ENCODE peak calls at places on chromosomes 6 and 20, in four cellular contexts. R is psoas muscle, O is HCT116, N is epithelial cell of esophagus. J is an unnamed sample.
A peak's percentile ranks its signal among the peaks of the same experiment; 100 is the strongest.

GRCh38 chr6:84740385-84740784 is 24.0 kb downstream of the TBX18 start:
- DNase-seq in R (no peak), O (no peak), N (no peak), J (no peak)

GRCh38 chr6:132298344-132298949 is 102.8 kb downstream of the MOXD1 start:
- DNase-seq in R (no peak), O (peak; percentile 36), N (peak; percentile 68), J (peak; percentile 21)

GRCh38 chr6:119179062-119179461 is 100.6 kb upstream of the FAM184A start:
- DNase-seq in R (no peak), O (no peak), N (no peak), J (no peak)

GRCh38 chr20:3781153-3781910 is at the start of gene SPEF1:
- DNase-seq in R (peak; percentile 82), O (peak; percentile 92), N (peak; percentile 92), J (peak; percentile 68)

GRCh38 chr6:10465633-10466499 is 51.0 kb upstream of the TFAP2A start:
- DNase-seq in R (no peak), O (peak; percentile 65), N (peak; percentile 75), J (no peak)

GRCh38 chr6:165766026-165766425 is 103.0 kb upstream of the PDE10A start:
- DNase-seq in R (no peak), O (no peak), N (no peak), J (no peak)

GRCh38 chr6:113596907-113597583 is 260.1 kb upstream of the MARCKS start:
- DNase-seq in R (no peak), O (no peak), N (no peak), J (no peak)

GRCh38 chr20:37511605-37512275 is 9.3 kb upstream of the NNAT start:
- DNase-seq in R (no peak), O (no peak), N (no peak), J (no peak)

GRCh38 chr6:46927066-46927465 is 5.3 kb upstream of the ADGRF5 start:
- DNase-seq in R (no peak), O (no peak), N (no peak), J (no peak)

DNA sequence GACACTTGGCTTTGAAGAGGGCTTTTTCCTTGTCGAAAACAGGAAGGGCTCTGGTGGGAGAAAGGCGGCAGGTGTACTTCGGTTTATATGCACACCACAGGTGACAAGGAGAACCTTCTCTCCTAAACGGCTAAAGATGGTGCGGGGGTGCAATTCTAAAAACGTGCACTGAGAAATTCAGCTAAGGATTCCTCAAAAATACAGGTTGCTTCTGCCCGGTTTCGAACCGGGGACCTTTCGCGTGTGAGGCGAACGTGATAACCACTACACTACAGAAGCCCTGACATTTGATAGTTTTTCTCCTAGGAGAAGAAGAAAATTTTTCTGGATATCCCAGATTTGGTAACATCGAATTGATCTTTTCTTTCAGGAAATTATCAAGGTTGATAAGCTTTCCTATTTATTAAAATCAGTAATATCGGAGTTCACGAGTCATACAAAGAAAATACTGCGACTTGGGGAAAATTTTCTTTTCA is 32.0 kb downstream of the POM121L2 start:
- DNase-seq in R (no peak), O (peak; percentile 45), N (peak; percentile 63), J (no peak)
- H3K4me3 ChIP-seq in R (no peak overlapping the region), O (peak overlapping the region; percentile 40), N (peak overlapping the region; percentile 63), J (peak overlapping the region; percentile 53)

GRCh38 chr6:37435816-37436215 is 2.8 kb downstream of the CMTR1 start:
- DNase-seq in R (no peak), O (no peak), N (no peak), J (no peak)
- TF ChIP-seq CTCF in R (no peak), O (no peak), N (no peak), J (peak; percentile 21)

GRCh38 chr20:22447448-22447778 is 137.0 kb downstream of the FOXA2 start:
- DNase-seq in R (no peak), O (no peak), N (peak; percentile 59), J (no peak)

GRCh38 chr20:22450540-22450939 is 133.8 kb downstream of the FOXA2 start:
- DNase-seq in R (no peak), O (no peak), N (no peak), J (no peak)

GRCh38 chr20:22442318-22442717 is 142.1 kb downstream of the FOXA2 start:
- DNase-seq in R (no peak), O (no peak), N (no peak), J (no peak)

GRCh38 chr20:22449115-22449973 is 135.0 kb downstream of the FOXA2 start:
- DNase-seq in R (no peak), O (no peak), N (no peak), J (no peak)

GRCh38 chr20:22446613-22447447 is 137.5 kb downstream of the FOXA2 start:
- DNase-seq in R (no peak), O (no peak), N (peak; percentile 57), J (no peak)
- H3K4me3 ChIP-seq in R (no peak overlapping the region), O (no peak overlapping the region), N (no peak overlapping the region), J (no peak overlapping the region)

GRCh38 chr6:39095578-39095977 is 19.4 kb downstream of the SAYSD1 start:
- DNase-seq in R (no peak), O (no peak), N (no peak), J (no peak)

GRCh38 chr6:39090036-39090435 is 24.9 kb downstream of the SAYSD1 start:
- DNase-seq in R (no peak), O (no peak), N (no peak), J (no peak)

GRCh38 chr6:39093167-39093708 is 21.7 kb downstream of the SAYSD1 start:
- DNase-seq in R (no peak), O (no peak), N (no peak), J (no peak)

GRCh38 chr6:39091163-39091562 is 23.8 kb downstream of the SAYSD1 start:
- DNase-seq in R (no peak), O (no peak), N (peak; percentile 55), J (no peak)

DNA sequence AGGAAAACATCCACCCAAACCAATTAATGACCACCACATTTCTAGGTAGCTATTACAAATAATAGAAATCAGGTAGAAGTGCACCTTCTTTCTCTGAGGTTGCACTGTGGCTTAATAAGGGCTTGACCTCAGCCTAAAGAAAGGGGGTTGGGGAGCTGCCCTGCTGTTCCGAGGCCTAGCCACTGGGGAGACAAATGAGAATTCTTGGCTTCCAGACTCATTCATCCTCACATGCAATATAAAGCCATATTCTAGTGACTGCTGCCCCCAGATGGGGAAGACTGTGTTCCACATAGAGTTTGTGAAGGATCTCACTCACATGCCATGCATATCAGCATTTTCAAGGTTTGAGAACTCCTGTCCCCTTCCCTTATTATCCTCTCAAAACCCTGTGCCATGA is 22.9 kb downstream of the SAYSD1 start:
- DNase-seq in R (no peak), O (no peak), N (no peak), J (no peak)
- TF ChIP-seq CTCF in R (no peak), O (no peak), N (no peak), J (no peak)

GRCh38 chr6:122800906-122801305 is 11.8 kb downstream of the SMPDL3A start:
- DNase-seq in R (no peak), O (no peak), N (no peak), J (no peak)
- H3K4me3 ChIP-seq in R (no peak overlapping the region), O (no peak overlapping the region), N (no peak overlapping the region), J (no peak overlapping the region)

GRCh38 chr6:137921823-137922222 is 54.8 kb downstream of the TNFAIP3 start:
- DNase-seq in R (no peak), O (no peak), N (no peak), J (no peak)
- TF ChIP-seq CTCF in R (peak; percentile 12), O (peak; percentile 50), N (peak; percentile 25), J (peak; percentile 10)

DNA sequence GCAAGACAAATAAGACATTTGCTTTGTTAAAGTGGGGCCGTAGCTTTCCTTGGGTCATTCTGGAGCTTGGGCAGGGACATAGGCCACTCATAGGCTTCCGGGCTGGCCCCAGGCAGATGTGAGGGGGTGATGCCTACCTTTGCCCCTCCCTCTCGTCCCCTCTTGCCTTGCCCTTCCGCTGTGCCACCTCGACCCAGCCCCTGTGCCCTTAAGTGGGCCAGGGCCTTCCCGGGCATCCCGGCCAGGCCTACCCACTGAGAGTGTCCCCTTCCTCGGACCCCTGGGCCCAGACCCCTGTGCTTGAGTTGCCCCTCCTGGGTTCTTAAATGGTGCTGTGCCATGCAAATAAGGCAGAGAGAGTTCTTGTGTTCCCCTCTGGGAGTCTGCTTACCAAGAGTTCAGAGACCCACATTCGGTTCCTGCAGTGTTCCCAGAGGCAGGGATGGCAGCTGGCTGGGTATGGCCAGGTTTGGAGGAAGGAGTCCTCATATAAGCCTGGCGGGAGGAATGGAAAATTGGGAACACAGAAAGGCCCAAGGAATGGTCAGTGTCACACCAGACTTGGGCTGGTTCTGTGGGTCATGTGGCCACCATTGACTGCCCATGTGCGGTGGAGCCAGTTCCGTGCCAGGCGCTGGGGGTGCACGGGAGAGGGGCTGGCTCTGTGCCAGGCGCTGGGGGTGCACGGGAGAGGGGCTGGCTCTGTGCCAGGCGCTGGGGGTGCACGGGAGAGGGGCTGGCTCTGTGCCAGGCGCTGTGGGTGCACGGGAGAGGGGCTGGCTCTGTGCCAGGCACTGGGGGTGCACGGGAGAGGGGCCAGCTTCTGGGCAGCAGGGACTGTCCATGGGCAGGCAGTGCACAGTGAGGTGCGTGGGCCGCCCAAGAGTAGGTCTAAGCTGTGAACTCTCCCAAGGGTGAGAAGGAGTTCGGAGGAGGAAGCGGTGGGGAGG is 173.5 kb upstream of the SNX9 start:
- DNase-seq in R (no peak), O (no peak), N (no peak), J (no peak)
- H3K4me3 ChIP-seq in R (no peak overlapping the region), O (no peak overlapping the region), N (no peak overlapping the region), J (no peak overlapping the region)

GRCh38 chr6:36539814-36540568 is 7.3 kb downstream of the STK38 start:
- DNase-seq in R (no peak), O (no peak), N (no peak), J (no peak)
- TF ChIP-seq CTCF in R (no peak), O (peak; percentile 26), N (peak; percentile 8), J (no peak)

GRCh38 chr6:42925248-42925857 is 3.9 kb upstream of the CNPY3 start:
- DNase-seq in R (no peak), O (no peak), N (no peak), J (no peak)
- H3K4me3 ChIP-seq in R (no peak overlapping the region), O (no peak overlapping the region), N (no peak overlapping the region), J (no peak overlapping the region)